ENCODE peak calls at places on chromosome 4, in eight cellular contexts. One of them, this sample, is unnamed.

GRCh38 chr4:121927948-121928347 is 23.9 kb downstream of the TRPC3 start:
- DNase-seq in lower lobe of right lung: no peak
- DNase-seq in HCT116: no peak
- DNase-seq in uterus: no peak
- DNase-seq in mammary epithelial cell: no peak
- DNase-seq in mucosa of descending colon: no peak
- DNase-seq in upper lobe of left lung: no peak
- DNase-seq in Karpas-422: no peak
- DNase-seq in this sample: no peak

GRCh38 chr4:7199771-7200441 is 7.6 kb downstream of the SORCS2 start:
- DNase-seq in lower lobe of right lung: peak; percentile 33
- DNase-seq in HCT116: no peak
- DNase-seq in Karpas-422: no peak
- DNase-seq in mammary epithelial cell: no peak
- DNase-seq in upper lobe of left lung: peak; percentile 16
- DNase-seq in mucosa of descending colon: peak; percentile 34
- DNase-seq in uterus: peak; percentile 14
- DNase-seq in this sample: no peak

GRCh38 chr4:55635282-55635681 is 816 bp downstream of the NMU start:
- DNase-seq in upper lobe of left lung: no peak
- DNase-seq in uterus: no peak
- DNase-seq in HCT116: no peak
- DNase-seq in Karpas-422: no peak
- DNase-seq in mammary epithelial cell: no peak
- DNase-seq in lower lobe of right lung: no peak
- DNase-seq in mucosa of descending colon: no peak
- DNase-seq in this sample: no peak

GRCh38 chr4:8542776-8543525 is 37.2 kb upstream of the GPR78 start:
- DNase-seq in mucosa of descending colon: no peak
- DNase-seq in HCT116: no peak
- DNase-seq in upper lobe of left lung: no peak
- DNase-seq in Karpas-422: no peak
- DNase-seq in mammary epithelial cell: no peak
- DNase-seq in lower lobe of right lung: no peak
- DNase-seq in uterus: no peak
- DNase-seq in this sample: no peak

GRCh38 chr4:4339504-4340085 is 47.3 kb upstream of the NSG1 start:
- DNase-seq in HCT116: no peak
- DNase-seq in upper lobe of left lung: peak; percentile 49
- DNase-seq in Karpas-422: no peak
- DNase-seq in mucosa of descending colon: no peak
- DNase-seq in uterus: no peak
- DNase-seq in lower lobe of right lung: no peak
- DNase-seq in mammary epithelial cell: no peak
- DNase-seq in this sample: no peak

GRCh38 chr4:79756496-79756895 is 316.5 kb downstream of the ANTXR2 start:
- DNase-seq in uterus: no peak
- DNase-seq in mucosa of descending colon: no peak
- DNase-seq in Karpas-422: no peak
- DNase-seq in upper lobe of left lung: no peak
- DNase-seq in HCT116: no peak
- DNase-seq in lower lobe of right lung: no peak
- DNase-seq in mammary epithelial cell: no peak
- DNase-seq in this sample: no peak

GRCh38 chr4:183157215-183157614 is 58.2 kb downstream of the WWC2 start:
- DNase-seq in upper lobe of left lung: no peak
- DNase-seq in mucosa of descending colon: no peak
- DNase-seq in uterus: no peak
- DNase-seq in mammary epithelial cell: no peak
- DNase-seq in Karpas-422: no peak
- DNase-seq in HCT116: no peak
- DNase-seq in lower lobe of right lung: no peak
- DNase-seq in this sample: no peak

GRCh38 chr4:102449751-102450352 is 51.3 kb upstream of the NFKB1 start:
- DNase-seq in Karpas-422: peak; percentile 81
- DNase-seq in mucosa of descending colon: no peak
- DNase-seq in HCT116: peak; percentile 42
- DNase-seq in mammary epithelial cell: peak; percentile 51
- DNase-seq in uterus: peak; percentile 43
- DNase-seq in upper lobe of left lung: peak; percentile 31
- DNase-seq in lower lobe of right lung: no peak
- DNase-seq in this sample: peak; percentile 80

GRCh38 chr4:83180469-83180968 is 66.0 kb upstream of the PLAC8 start:
- DNase-seq in uterus: no peak
- DNase-seq in HCT116: no peak
- DNase-seq in mammary epithelial cell: no peak
- DNase-seq in lower lobe of right lung: no peak
- DNase-seq in mucosa of descending colon: no peak
- DNase-seq in Karpas-422: no peak
- DNase-seq in upper lobe of left lung: no peak
- DNase-seq in this sample: no peak

GRCh38 chr4:169583563-169583962 is 28.8 kb downstream of the NEK1 start:
- DNase-seq in mammary epithelial cell: peak; percentile 16
- DNase-seq in mucosa of descending colon: no peak
- DNase-seq in lower lobe of right lung: no peak
- DNase-seq in upper lobe of left lung: no peak
- DNase-seq in Karpas-422: no peak
- DNase-seq in uterus: no peak
- DNase-seq in HCT116: no peak
- DNase-seq in this sample: no peak

GRCh38 chr4:18980516-18981233 is 959.1 kb upstream of the LCORL start:
- DNase-seq in uterus: no peak
- DNase-seq in HCT116: no peak
- DNase-seq in mucosa of descending colon: no peak
- DNase-seq in upper lobe of left lung: no peak
- DNase-seq in lower lobe of right lung: no peak
- DNase-seq in Karpas-422: peak; percentile 80
- DNase-seq in mammary epithelial cell: peak; percentile 58
- DNase-seq in this sample: no peak

GRCh38 chr4:18976884-18977283 is 955.3 kb upstream of the LCORL start:
- DNase-seq in mammary epithelial cell: no peak
- DNase-seq in upper lobe of left lung: no peak
- DNase-seq in mucosa of descending colon: no peak
- DNase-seq in uterus: no peak
- DNase-seq in HCT116: no peak
- DNase-seq in lower lobe of right lung: no peak
- DNase-seq in Karpas-422: no peak
- DNase-seq in this sample: no peak

GRCh38 chr4:18981234-18981615 is 959.7 kb upstream of the LCORL start:
- DNase-seq in mucosa of descending colon: no peak
- DNase-seq in lower lobe of right lung: no peak
- DNase-seq in uterus: no peak
- DNase-seq in upper lobe of left lung: no peak
- DNase-seq in HCT116: no peak
- DNase-seq in mammary epithelial cell: peak; percentile 68
- DNase-seq in Karpas-422: peak; percentile 41
- DNase-seq in this sample: no peak

DNA sequence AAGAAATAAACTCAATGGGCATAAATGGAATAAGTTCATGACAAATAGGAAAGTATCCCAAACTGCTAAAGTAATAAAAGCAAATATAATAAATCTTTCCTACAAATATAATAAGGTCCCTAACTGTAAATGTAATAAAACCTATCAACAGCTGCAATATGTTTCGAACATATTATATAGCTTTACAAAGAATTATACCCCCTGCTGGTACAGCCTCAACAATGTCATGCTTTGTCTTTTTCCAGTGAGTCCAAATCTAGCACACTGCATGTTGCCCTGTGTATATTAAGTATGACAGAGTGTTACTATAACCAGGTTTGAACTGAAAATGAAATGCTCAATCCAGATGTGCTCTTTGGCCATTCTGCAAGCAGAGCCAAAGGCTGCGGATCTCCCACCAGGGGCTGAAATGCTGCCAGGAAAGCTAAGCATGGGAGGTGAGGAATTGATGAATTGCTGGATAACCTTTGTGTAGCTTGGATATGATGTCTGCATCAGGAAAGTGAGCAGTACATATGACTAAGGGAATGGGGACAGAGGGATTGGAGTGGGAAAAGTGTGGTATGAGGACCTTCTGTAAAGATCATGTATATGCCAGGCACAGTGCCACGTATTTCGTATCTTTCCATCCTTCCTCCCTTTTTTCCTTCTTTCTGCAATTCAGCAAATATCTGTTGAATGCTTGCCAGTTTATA is 954.5 kb upstream of the LCORL start:
- DNase-seq in lower lobe of right lung: no peak
- DNase-seq in Karpas-422: no peak
- DNase-seq in HCT116: no peak
- DNase-seq in mucosa of descending colon: no peak
- DNase-seq in uterus: no peak
- DNase-seq in upper lobe of left lung: no peak
- DNase-seq in mammary epithelial cell: no peak
- DNase-seq in this sample: no peak
- H3K9me3 ChIP-seq in lower lobe of right lung: no peaks in the 10 kb centered on the region
- H3K9me3 ChIP-seq in Karpas-422: peaks cover 4% of the 10 kb centered on the region
- H3K9me3 ChIP-seq in HCT116: no peaks in the 10 kb centered on the region
- H3K9me3 ChIP-seq in mucosa of descending colon: no peaks in the 10 kb centered on the region
- H3K9me3 ChIP-seq in uterus: no peaks in the 10 kb centered on the region
- H3K9me3 ChIP-seq in upper lobe of left lung: no peaks in the 10 kb centered on the region
- H3K9me3 ChIP-seq in mammary epithelial cell: no peaks in the 10 kb centered on the region
- H3K9me3 ChIP-seq in this sample: no peaks in the 10 kb centered on the region

DNA sequence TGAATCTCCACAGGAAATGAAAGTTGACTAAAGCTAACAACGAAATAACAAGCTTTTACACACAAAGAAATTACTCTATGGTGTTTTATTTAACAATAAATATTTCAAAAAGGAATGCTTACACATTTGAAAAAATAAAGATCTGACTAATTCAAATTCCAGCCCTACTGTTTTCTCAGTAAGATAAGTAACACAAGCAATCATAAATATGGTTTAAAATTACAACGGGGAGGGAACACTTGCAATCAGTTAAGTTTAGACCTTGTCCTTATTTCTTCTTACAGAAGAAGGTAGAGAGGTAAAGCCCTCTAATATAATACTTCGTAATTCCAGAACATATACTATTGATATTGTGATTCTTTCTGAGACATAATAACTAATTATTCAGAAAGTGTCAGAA is 158.5 kb downstream of the DHX15 start:
- DNase-seq in mammary epithelial cell: no peak
- DNase-seq in HCT116: no peak
- DNase-seq in lower lobe of right lung: no peak
- DNase-seq in uterus: no peak
- DNase-seq in upper lobe of left lung: no peak
- DNase-seq in mucosa of descending colon: no peak
- DNase-seq in Karpas-422: no peak
- DNase-seq in this sample: no peak
- H3K4me3 ChIP-seq in mammary epithelial cell: no peak overlapping the region
- H3K4me3 ChIP-seq in HCT116: no peak overlapping the region
- H3K4me3 ChIP-seq in lower lobe of right lung: no peak overlapping the region
- H3K4me3 ChIP-seq in uterus: no peak overlapping the region
- H3K4me3 ChIP-seq in upper lobe of left lung: no peak overlapping the region
- H3K4me3 ChIP-seq in mucosa of descending colon: no peak overlapping the region
- H3K4me3 ChIP-seq in Karpas-422: no peak overlapping the region
- H3K4me3 ChIP-seq in this sample: no peak overlapping the region

DNA sequence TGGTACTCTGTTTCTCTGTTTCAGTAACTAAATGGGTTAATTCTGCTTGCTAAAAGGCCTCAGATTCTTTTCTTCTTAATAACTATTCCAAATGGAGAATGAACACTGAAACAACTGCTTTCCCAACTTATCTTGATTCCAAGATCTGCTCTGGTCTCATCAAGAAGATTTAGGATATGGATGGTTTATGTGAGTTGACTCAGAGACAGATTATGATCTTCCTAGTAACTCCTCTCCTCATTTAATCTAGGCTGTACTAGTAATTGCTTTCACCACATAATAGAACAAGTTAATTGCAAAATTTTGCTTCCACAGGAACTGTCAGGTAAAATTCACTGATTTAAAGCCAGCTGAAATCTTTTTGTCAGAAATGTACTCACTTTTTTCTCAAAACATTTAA is 537.1 kb downstream of the GRID2 start:
- DNase-seq in Karpas-422: no peak
- DNase-seq in upper lobe of left lung: no peak
- DNase-seq in uterus: no peak
- DNase-seq in mucosa of descending colon: no peak
- DNase-seq in lower lobe of right lung: no peak
- DNase-seq in mammary epithelial cell: no peak
- DNase-seq in HCT116: no peak
- DNase-seq in this sample: no peak
- H3K9me3 ChIP-seq in Karpas-422: peaks cover 15% of the 10 kb centered on the region
- H3K9me3 ChIP-seq in upper lobe of left lung: no peaks in the 10 kb centered on the region
- H3K9me3 ChIP-seq in uterus: no peaks in the 10 kb centered on the region
- H3K9me3 ChIP-seq in mucosa of descending colon: no peaks in the 10 kb centered on the region
- H3K9me3 ChIP-seq in lower lobe of right lung: no peaks in the 10 kb centered on the region
- H3K9me3 ChIP-seq in mammary epithelial cell: no peaks in the 10 kb centered on the region
- H3K9me3 ChIP-seq in HCT116: no peaks in the 10 kb centered on the region
- H3K9me3 ChIP-seq in this sample: no peaks in the 10 kb centered on the region

GRCh38 chr4:178185517-178185916 is 743.3 kb upstream of the AGA start:
- DNase-seq in uterus: no peak
- DNase-seq in mucosa of descending colon: no peak
- DNase-seq in HCT116: no peak
- DNase-seq in Karpas-422: no peak
- DNase-seq in mammary epithelial cell: no peak
- DNase-seq in upper lobe of left lung: no peak
- DNase-seq in lower lobe of right lung: no peak
- DNase-seq in this sample: peak; percentile 1
- H3K4me3 ChIP-seq in uterus: no peak overlapping the region
- H3K4me3 ChIP-seq in mucosa of descending colon: no peak overlapping the region
- H3K4me3 ChIP-seq in HCT116: no peak overlapping the region
- H3K4me3 ChIP-seq in Karpas-422: no peak overlapping the region
- H3K4me3 ChIP-seq in mammary epithelial cell: no peak overlapping the region
- H3K4me3 ChIP-seq in upper lobe of left lung: no peak overlapping the region
- H3K4me3 ChIP-seq in lower lobe of right lung: no peak overlapping the region
- H3K4me3 ChIP-seq in this sample: no peak overlapping the region

This sample was measured in small intestine.